ENCODE peak calls at places on chromosomes 16 and 17, in seven cellular contexts. M, E, Y, D, R, J and X are unnamed samples.

GRCh38 chr17:67121317-67121887 is 77.0 kb downstream of the CACNG1 start:
- DNase-seq in R (no peak), Y (no peak), D (no peak), M (no peak), E (no peak), J (no peak), X (no peak)

GRCh38 chr17:80122926-80123505 is 21.6 kb downstream of the GAA start:
- DNase-seq in R (no peak), M (no peak), J (no peak), D (no peak), E (no peak), Y (no peak), X (no peak)

GRCh38 chr16:57315401-57315800 is 30.9 kb upstream of the PLLP start:
- DNase-seq in M (no peak), E (no peak), R (no peak), D (no peak), Y (no peak), J (no peak), X (no peak)

GRCh38 chr16:46884513-46885293 is 541 bp downstream of the GPT2 start:
- DNase-seq in J (peak; percentile 25), E (peak; percentile 37), D (peak; percentile 57), R (no peak), M (peak; percentile 22), Y (no peak), X (no peak)

GRCh38 chr16:2278272-2278608 is 10.3 kb upstream of the RNPS1 start:
- DNase-seq in J (no peak), M (no peak), R (no peak), Y (no peak), E (no peak), D (no peak), X (no peak)

GRCh38 chr16:52456368-52456767 is 90.6 kb downstream of the TOX3 start:
- DNase-seq in E (no peak), J (no peak), M (no peak), D (no peak), Y (peak; percentile 92), R (no peak), X (no peak)

GRCh38 chr17:17702370-17702769 is 21.1 kb downstream of the RAI1 start:
- DNase-seq in E (no peak), J (no peak), D (no peak), R (no peak), Y (no peak), M (no peak), X (no peak)

GRCh38 chr17:43758497-43759174 is at the start of gene SOST:
- DNase-seq in E (no peak), D (no peak), M (no peak), Y (no peak), R (no peak), J (no peak), X (no peak)

GRCh38 chr17:68446626-68447041 is 10.7 kb downstream of the WIPI1 start:
- DNase-seq in R (no peak), D (no peak), E (no peak), J (no peak), Y (no peak), M (no peak), X (no peak)